ENCODE peak calls at places on chromosomes 3 and 15, in nine cellular contexts. Y is aorta; C is naive thymus-derived CD8-positive, alpha-beta T cell; R is lung; H is NB4; L is EH; K is T-helper 17 cell; T is activated CD4-positive, alpha-beta memory T cell treated with anti-CD3 and anti-CD28 coated beads, Interleukin-2, amount 10 ng/mL, durations not matched to agents 7 days and 5 days; F is astrocyte of the spinal cord. V is an unnamed sample.

GRCh38 chr3:23668430-23668904 is 137.3 kb upstream of the UBE2E1 start:
- DNase-seq in Y (no peak), C (no peak), R (no peak), H (no peak), L (peak), K (no peak), T (no peak), F (peak), V (no peak)

GRCh38 chr3:170809021-170809974 is 60.7 kb downstream of the RPL22L1 start:
- DNase-seq in Y (no peak), C (no peak), R (no peak), H (peak), L (peak), K (no peak), T (no peak), F (peak), V (no peak)

GRCh38 chr3:20574746-20575145 is 388.7 kb upstream of the SGO1 start:
- DNase-seq in Y (no peak), C (no peak), R (no peak), H (no peak), L (peak), K (no peak), T (no peak), F (peak), V (no peak)

GRCh38 chr3:41753651-41754050 is 208.3 kb downstream of the ULK4 start:
- DNase-seq in Y (no peak), C (no peak), R (no peak), H (no peak), L (no peak), K (no peak), T (no peak), F (no peak), V (no peak)

GRCh38 chr3:178847170-178847569 is 224.4 kb downstream of the ZMAT3 start:
- DNase-seq in Y (no peak), C (no peak), R (no peak), H (no peak), L (peak), K (no peak), T (no peak), F (peak), V (no peak)

GRCh38 chr3:99562138-99562537 is 76.3 kb upstream of the COL8A1 start:
- DNase-seq in Y (no peak), C (no peak), R (no peak), H (peak), L (peak), K (no peak), T (no peak), F (peak), V (no peak)

GRCh38 chr3:132659370-132660055 is at the start of gene ACAD11:
- DNase-seq in Y (peak), C (peak), R (peak), H (peak), L (peak), K (peak), T (peak), F (peak), V (peak)

GRCh38 chr3:38482951-38483350 is 13.2 kb upstream of the EXOG start:
- DNase-seq in Y (no peak), C (no peak), R (no peak), H (no peak), L (no peak), K (no peak), T (no peak), F (no peak), V (no peak)

GRCh38 chr3:78634316-78634715 is 1133.5 kb downstream of the ROBO1 start:
- DNase-seq in Y (no peak), C (no peak), R (no peak), H (no peak), L (no peak), K (no peak), T (no peak), F (no peak), V (no peak)

GRCh38 chr3:100297784-100298183 is 36.8 kb upstream of the NIT2 start:
- DNase-seq in Y (no peak), C (no peak), R (no peak), H (no peak), L (peak), K (no peak), T (no peak), F (peak), V (no peak)

GRCh38 chr3:49171119-49171774 is at the start of gene KLHDC8B:
- DNase-seq in Y (peak), C (peak), R (peak), H (peak), L (peak), K (peak), T (peak), F (peak), V (peak)

GRCh38 chr15:61299060-61299763 is 70.1 kb upstream of the RORA start:
- DNase-seq in Y (no peak), C (no peak), R (peak), H (no peak), L (no peak), K (no peak), T (no peak), F (no peak), V (no peak)

GRCh38 chr3:158347966-158348365 is 223.0 kb upstream of the MLF1 start:
- DNase-seq in Y (no peak), C (no peak), R (no peak), H (no peak), L (peak), K (no peak), T (no peak), F (peak), V (no peak)

GRCh38 chr3:26920579-26920978 is 298.0 kb downstream of the LRRC3B start:
- DNase-seq in Y (no peak), C (no peak), R (no peak), H (no peak), L (no peak), K (no peak), T (no peak), F (no peak), V (no peak)

GRCh38 chr3:136535906-136536305 is 216.3 kb downstream of the STAG1 start:
- DNase-seq in Y (no peak), C (no peak), R (no peak), H (no peak), L (peak), K (no peak), T (no peak), F (peak), V (no peak)

GRCh38 chr3:143120716-143121239 is 1.2 kb downstream of the CHST2 start:
- DNase-seq in Y (no peak), C (peak), R (no peak), H (peak), L (peak), K (peak), T (peak), F (peak), V (peak)

GRCh38 chr3:42874749-42875148 is 930 bp downstream of the CYP8B1 start:
- DNase-seq in Y (no peak), C (no peak), R (no peak), H (no peak), L (no peak), K (no peak), T (no peak), F (no peak), V (no peak)

GRCh38 chr15:69604050-69604378 is 151.4 kb downstream of the RPLP1 start:
- DNase-seq in Y (no peak), C (no peak), R (no peak), H (peak), L (no peak), K (no peak), T (no peak), F (no peak), V (no peak)

GRCh38 chr15:70578196-70578595 is 185.2 kb downstream of the UACA start:
- DNase-seq in Y (peak), C (no peak), R (no peak), H (no peak), L (no peak), K (no peak), T (no peak), F (no peak), V (no peak)

GRCh38 chr3:14412831-14413380 is 10.5 kb downstream of the SLC6A6 start:
- DNase-seq in Y (no peak), C (no peak), R (no peak), H (no peak), L (peak), K (no peak), T (no peak), F (peak), V (no peak)

GRCh38 chr3:155147588-155147987 is 67.5 kb downstream of the MME start:
- DNase-seq in Y (no peak), C (no peak), R (no peak), H (no peak), L (no peak), K (no peak), T (no peak), F (no peak), V (no peak)

GRCh38 chr3:68793750-68794149 is 138.6 kb downstream of the TAFA4 start:
- DNase-seq in Y (no peak), C (no peak), R (no peak), H (no peak), L (no peak), K (no peak), T (no peak), F (no peak), V (no peak)